ENCODE peak calls at places on chromosomes 12 and 14, in nine cellular contexts. S, O, U, G, R, K, Q, A and L are unnamed samples.

GRCh38 chr14:69719501-69719951 is 47.4 kb upstream of the SRSF5 start:
- DNase-seq in S (no peak), O (no peak), U (peak), G (no peak), R (no peak), K (peak), Q (no peak), A (peak), L (peak)

GRCh38 chr12:21451529-21451928 is 14.1 kb downstream of the PYROXD1 start:
- DNase-seq in S (peak), O (no peak), U (peak), G (no peak), R (no peak), K (no peak), Q (no peak), A (no peak), L (no peak)

GRCh38 chr14:23104591-23105347 is at the start of gene CIROP:
- DNase-seq in S (no peak), O (no peak), U (no peak), G (no peak), R (no peak), K (no peak), Q (no peak), A (no peak), L (no peak)

GRCh38 chr12:124453419-124454351 is 113.7 kb downstream of the NCOR2 start:
- DNase-seq in S (peak), O (peak), U (peak), G (peak), R (peak), K (no peak), Q (peak), A (peak), L (peak)

GRCh38 chr14:90005939-90006530 is 50.3 kb downstream of the TDP1 start:
- DNase-seq in S (no peak), O (no peak), U (no peak), G (no peak), R (no peak), K (no peak), Q (no peak), A (no peak), L (no peak)

GRCh38 chr12:51246254-51246853 is 7.7 kb downstream of the DAZAP2 start:
- DNase-seq in S (no peak), O (no peak), U (peak), G (no peak), R (no peak), K (no peak), Q (no peak), A (no peak), L (peak)

GRCh38 chr12:13680916-13681315 is 300.5 kb downstream of the GRIN2B start:
- DNase-seq in S (no peak), O (no peak), U (no peak), G (no peak), R (no peak), K (no peak), Q (no peak), A (no peak), L (no peak)

GRCh38 chr14:66944872-66945271 is 244.4 kb upstream of the GARIN2 start:
- DNase-seq in S (no peak), O (no peak), U (peak), G (no peak), R (no peak), K (no peak), Q (no peak), A (no peak), L (peak)

GRCh38 chr14:56741325-56741724 is 69.0 kb downstream of the OTX2 start:
- DNase-seq in S (no peak), O (no peak), U (no peak), G (no peak), R (no peak), K (no peak), Q (no peak), A (no peak), L (no peak)

GRCh38 chr12:120684523-120684932 is 2.4 kb upstream of the MLEC start:
- DNase-seq in S (no peak), O (no peak), U (no peak), G (no peak), R (no peak), K (no peak), Q (no peak), A (no peak), L (peak)

GRCh38 chr12:25089738-25090137 is 105.2 kb downstream of the DNAI7 start:
- DNase-seq in S (no peak), O (no peak), U (peak), G (no peak), R (peak), K (no peak), Q (no peak), A (no peak), L (no peak)

GRCh38 chr12:64682572-64683277 is 72.4 kb downstream of the RASSF3 start:
- DNase-seq in S (peak), O (no peak), U (peak), G (peak), R (no peak), K (no peak), Q (no peak), A (peak), L (peak)

GRCh38 chr12:56683-57346 is 9.8 kb upstream of the IQSEC3 start:
- DNase-seq in S (peak), O (no peak), U (no peak), G (no peak), R (no peak), K (no peak), Q (no peak), A (no peak), L (no peak)

GRCh38 chr12:127194176-127194575 is 1072.8 kb upstream of the TMEM132C start:
- DNase-seq in S (no peak), O (no peak), U (peak), G (no peak), R (no peak), K (no peak), Q (no peak), A (no peak), L (no peak)

GRCh38 chr12:1855241-1855640 is 34.9 kb downstream of the LRTM2 start:
- DNase-seq in S (no peak), O (no peak), U (peak), G (no peak), R (no peak), K (no peak), Q (no peak), A (no peak), L (no peak)

GRCh38 chr12:11853126-11853525 is 203.7 kb downstream of the ETV6 start:
- DNase-seq in S (no peak), O (no peak), U (no peak), G (no peak), R (no peak), K (no peak), Q (no peak), A (no peak), L (no peak)

GRCh38 chr14:99481745-99482099 is 513 bp downstream of the CCNK start:
- DNase-seq in S (no peak), O (no peak), U (peak), G (no peak), R (no peak), K (no peak), Q (peak), A (no peak), L (no peak)

GRCh38 chr12:68189766-68190700 is 30.5 kb upstream of the IFNG start:
- DNase-seq in S (no peak), O (no peak), U (peak), G (no peak), R (no peak), K (no peak), Q (no peak), A (no peak), L (peak)

DNA sequence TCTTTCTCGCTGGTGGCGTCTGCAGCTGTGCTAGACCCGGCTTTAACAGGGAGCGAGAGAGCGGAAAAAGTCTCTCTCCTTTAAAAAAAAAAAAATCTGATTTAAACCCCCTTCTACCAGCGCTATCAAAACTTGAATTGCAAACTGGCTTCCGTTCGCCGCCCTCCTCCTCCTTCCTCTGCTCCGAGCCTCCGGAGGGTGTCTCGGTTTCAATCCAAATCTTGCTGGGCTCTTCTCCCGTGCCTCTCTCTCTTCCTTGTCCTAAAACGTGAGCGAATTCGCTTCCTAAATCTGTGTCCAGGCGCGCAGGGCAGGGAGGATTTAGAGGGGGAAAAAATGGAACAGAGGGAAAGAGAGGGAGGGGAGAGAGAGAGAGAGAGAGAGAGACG is 272 bp downstream of the TBX3 start:
- DNase-seq in S (no peak), O (no peak), U (no peak), G (no peak), R (no peak), K (no peak), Q (no peak), A (no peak), L (no peak)
- H3K4me3 ChIP-seq in S (peak), O (peak), U (peak), G (peak), R (peak), K (peak), Q (peak), A (peak), L (peak)

GRCh38 chr12:109778684-109779083 is 54.5 kb downstream of the TRPV4 start:
- DNase-seq in S (no peak), O (no peak), U (no peak), G (no peak), R (no peak), K (no peak), Q (no peak), A (no peak), L (no peak)

GRCh38 chr12:109776624-109777023 is 56.6 kb downstream of the TRPV4 start:
- DNase-seq in S (no peak), O (no peak), U (no peak), G (no peak), R (no peak), K (no peak), Q (no peak), A (no peak), L (no peak)

GRCh38 chr12:109775172-109775881 is 57.9 kb downstream of the TRPV4 start:
- DNase-seq in S (peak), O (peak), U (peak), G (peak), R (peak), K (no peak), Q (peak), A (peak), L (peak)

GRCh38 chr12:109779382-109779781 is 53.8 kb downstream of the TRPV4 start:
- DNase-seq in S (peak), O (no peak), U (no peak), G (no peak), R (no peak), K (no peak), Q (no peak), A (no peak), L (no peak)

GRCh38 chr12:109777544-109777943 is 55.7 kb downstream of the TRPV4 start:
- DNase-seq in S (peak), O (no peak), U (peak), G (no peak), R (no peak), K (no peak), Q (peak), A (no peak), L (peak)
- H3K4me3 ChIP-seq in S (no peak), O (no peak), U (no peak), G (no peak), R (no peak), K (no peak), Q (no peak), A (no peak), L (no peak)

DNA sequence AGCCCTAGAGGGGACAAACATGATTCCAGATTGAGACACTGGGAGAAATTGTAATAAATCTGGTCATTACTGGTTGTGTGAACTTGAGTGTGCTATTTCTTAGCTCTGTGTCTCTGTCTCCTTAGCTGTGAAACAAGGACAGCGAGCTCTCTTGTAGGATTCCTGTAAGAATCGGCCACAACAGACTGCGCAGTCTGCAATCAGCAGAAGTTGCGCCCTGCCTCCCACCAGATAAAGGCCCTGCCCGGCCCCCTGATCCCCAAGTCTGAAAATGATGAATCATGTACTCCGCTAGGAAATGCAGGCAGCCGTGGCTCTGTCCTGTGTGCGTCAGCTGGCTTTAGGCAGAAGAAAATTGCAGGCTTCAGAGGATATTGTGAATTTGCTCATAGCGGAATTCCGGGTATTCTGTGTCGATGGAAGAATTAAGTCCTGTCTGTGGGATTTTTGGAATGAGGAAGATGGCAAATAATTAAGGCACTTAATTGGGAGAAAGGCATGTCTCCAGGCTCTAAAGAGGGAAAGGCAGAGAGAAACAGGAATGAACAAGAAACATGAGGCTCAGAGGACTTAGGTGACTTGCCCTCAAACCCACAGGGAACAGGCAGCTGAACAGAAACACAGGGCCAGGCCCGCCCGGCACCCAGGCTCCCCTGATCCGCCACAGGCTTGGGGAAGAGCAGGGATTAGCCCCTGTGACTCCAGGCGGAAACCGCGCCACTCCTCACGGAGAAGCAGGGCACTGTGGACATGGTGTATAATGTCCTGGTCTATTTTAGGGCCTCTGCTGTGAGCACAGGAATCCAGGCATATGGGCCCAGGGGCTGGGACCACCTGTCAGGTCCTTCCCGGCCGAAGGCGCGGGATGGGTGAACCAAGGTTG is 34.9 kb upstream of the MEG3 start:
- DNase-seq in S (no peak), O (peak), U (peak), G (no peak), R (no peak), K (peak), Q (no peak), A (no peak), L (no peak)
- H3K4me3 ChIP-seq in S (no peak), O (no peak), U (no peak), G (no peak), R (no peak), K (no peak), Q (no peak), A (no peak), L (no peak)

DNA sequence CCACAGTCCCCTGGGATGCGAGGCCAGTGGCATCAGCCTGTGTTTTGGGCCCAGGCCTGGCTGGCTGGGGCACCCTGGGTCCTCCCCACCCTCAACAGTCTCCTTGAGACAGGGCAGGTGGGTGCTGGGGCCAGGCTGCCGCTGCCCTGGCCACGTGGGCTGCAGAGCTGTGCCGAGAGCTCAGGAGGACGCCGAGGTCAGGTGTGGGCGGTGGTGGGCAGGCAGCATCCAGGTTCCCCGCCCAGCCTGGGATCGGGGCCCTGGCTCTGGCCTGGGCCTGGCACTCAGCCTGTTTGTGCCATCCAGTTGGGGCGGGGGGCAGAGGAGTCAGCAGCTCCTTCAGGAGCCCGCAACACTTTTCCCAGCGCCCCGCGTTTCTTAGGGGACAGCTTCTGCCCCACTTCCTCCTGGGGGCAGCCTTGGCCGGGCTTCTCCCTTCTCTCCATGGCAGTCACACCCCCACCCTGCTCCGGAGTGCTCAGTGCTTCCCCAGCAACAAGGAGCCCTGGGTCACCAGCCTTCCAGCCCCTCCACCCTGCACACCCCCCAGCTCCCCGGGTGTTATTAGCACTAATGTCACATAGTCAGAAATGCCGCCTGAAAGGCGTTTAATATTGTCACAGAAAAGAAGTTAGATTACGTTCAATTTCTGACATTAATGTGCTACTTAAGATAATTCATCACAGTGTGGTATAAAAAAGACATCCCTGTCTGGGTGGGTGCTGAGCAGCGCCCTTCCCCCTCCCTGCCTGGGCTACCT is 30.8 kb downstream of the KIF26A start:
- DNase-seq in S (peak), O (no peak), U (no peak), G (no peak), R (no peak), K (no peak), Q (no peak), A (no peak), L (no peak)
- H3K4me3 ChIP-seq in S (no peak), O (no peak), U (no peak), G (no peak), R (no peak), K (no peak), Q (no peak), A (peak), L (no peak)

DNA sequence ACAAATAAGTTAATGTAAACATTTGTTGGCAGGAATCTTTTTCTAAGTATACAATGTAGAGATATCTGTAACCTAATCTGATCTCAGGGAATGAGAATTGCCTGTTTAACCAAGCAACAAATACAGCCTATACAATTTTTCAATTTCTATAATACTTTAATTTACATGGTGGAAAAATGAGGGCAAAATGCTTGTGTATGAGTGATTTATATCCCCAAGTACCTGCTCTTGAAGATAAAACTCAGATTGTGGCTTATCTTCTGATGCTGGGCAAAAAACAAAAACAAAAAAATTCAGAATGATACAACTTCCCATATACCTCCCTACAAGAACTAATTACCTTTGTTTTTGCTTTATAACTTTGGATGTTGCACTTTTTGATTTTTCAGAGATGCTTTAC is 2.2 kb downstream of the CNOT2 start:
- DNase-seq in S (no peak), O (no peak), U (no peak), G (no peak), R (no peak), K (no peak), Q (no peak), A (no peak), L (no peak)
- H3K4me3 ChIP-seq in S (no peak), O (no peak), U (no peak), G (no peak), R (no peak), K (no peak), Q (no peak), A (no peak), L (no peak)

DNA sequence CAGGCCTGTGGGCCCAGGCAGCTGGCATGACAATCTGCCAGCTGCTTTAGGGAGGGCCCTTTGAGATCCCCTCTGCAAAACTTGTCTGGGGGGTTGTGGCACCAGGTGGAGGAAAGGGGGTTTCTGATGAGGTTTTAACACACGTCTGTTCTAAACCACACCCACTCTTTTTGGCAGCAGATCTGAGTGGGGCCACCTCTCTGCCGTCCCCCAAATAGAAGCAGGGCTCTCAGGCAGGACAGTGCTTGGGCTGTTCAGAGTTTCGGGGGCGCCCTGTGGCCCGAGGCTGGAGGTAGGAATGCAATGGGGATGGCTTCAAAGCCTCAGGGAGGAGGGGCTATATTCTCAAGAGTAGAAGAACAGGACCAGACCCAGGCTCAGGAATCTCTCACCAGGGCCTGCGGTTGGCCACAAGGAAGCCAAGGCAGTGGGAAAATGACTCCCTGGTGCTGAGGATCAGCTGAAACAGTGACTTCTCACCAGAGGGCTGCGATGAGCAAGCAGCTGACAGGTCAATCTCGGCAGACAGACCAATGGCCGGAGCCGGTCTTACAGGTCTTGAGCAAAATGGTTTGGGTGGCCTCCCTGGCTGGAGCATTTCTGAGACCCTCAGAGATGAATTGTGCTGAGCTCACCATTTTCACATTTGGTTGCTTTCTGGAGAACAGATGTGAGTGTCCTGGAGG is 1.5 kb upstream of the KRT5 start:
- DNase-seq in S (peak), O (no peak), U (peak), G (no peak), R (no peak), K (no peak), Q (no peak), A (no peak), L (peak)
- H3K4me3 ChIP-seq in S (no peak), O (no peak), U (no peak), G (no peak), R (no peak), K (no peak), Q (no peak), A (no peak), L (no peak)

DNA sequence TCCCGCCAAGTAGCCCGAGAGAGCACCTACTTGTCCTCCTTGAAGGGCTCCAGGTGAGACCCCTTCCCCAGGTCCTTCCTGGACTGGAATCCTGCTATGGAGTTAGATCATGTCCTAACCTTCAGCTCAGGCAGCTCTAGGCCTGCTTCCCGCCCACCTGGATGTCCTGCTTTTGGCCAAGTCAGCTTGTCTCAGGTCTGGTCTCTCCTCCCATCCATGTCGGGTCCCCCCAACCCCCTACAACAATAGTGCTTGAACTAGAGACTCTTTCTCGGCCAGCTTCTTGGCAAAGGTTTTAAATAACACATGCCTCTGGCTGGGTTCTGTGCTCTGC is 3.6 kb downstream of the NAB2 start:
- DNase-seq in S (no peak), O (no peak), U (no peak), G (no peak), R (no peak), K (no peak), Q (no peak), A (no peak), L (no peak)
- H3K4me3 ChIP-seq in S (no peak), O (no peak), U (no peak), G (no peak), R (peak), K (no peak), Q (no peak), A (no peak), L (peak)

GRCh38 chr12:57894577-57895292 is 46.6 kb upstream of the ATP23 start:
- DNase-seq in S (no peak), O (no peak), U (no peak), G (no peak), R (no peak), K (no peak), Q (no peak), A (no peak), L (no peak)
- H3K4me3 ChIP-seq in S (no peak), O (no peak), U (no peak), G (no peak), R (no peak), K (peak), Q (no peak), A (peak), L (peak)

GRCh38 chr12:58920102-58920955 is at the start of gene LRIG3:
- DNase-seq in S (peak), O (peak), U (peak), G (peak), R (peak), K (no peak), Q (no peak), A (peak), L (peak)
- H3K4me3 ChIP-seq in S (peak), O (peak), U (peak), G (peak), R (peak), K (peak), Q (peak), A (peak), L (peak)